ENCODE peak calls at places on chromosomes 11 and 22, in nine cellular contexts. One of them, this sample, is unnamed.
A peak's percentile ranks its signal among the peaks of the same experiment; 100 is the strongest.

GRCh38 chr11:842370-843002 is at the start of the genes POLR2L and TSPAN4:
- DNase-seq in stimulated activated CD8-positive, alpha-beta memory T cell treated with anti-CD3 and anti-CD28 coated beads, Interleukin-15, amount 100 ng/mL, for 4 hours: peak; percentile 73
- DNase-seq in HEK293T: peak; percentile 85
- DNase-seq in Caco-2: peak; percentile 94
- DNase-seq in activated T-helper 9 cell treated with anti-CD3 and anti-CD28 coated beads, Interleukin-2, amount 50 U/mL, for 16 hours: peak; percentile 82
- DNase-seq in amniotic stem cell: peak; percentile 86
- DNase-seq in foreskin keratinocyte: no peak
- DNase-seq in astrocyte of the hippocampus: peak; percentile 96
- DNase-seq in AG09319: peak; percentile 74
- DNase-seq in this sample: peak; percentile 78

GRCh38 chr11:117072517-117073218 is 25.6 kb downstream of the SIK3 start:
- DNase-seq in stimulated activated CD8-positive, alpha-beta memory T cell treated with anti-CD3 and anti-CD28 coated beads, Interleukin-15, amount 100 ng/mL, for 4 hours: no peak
- DNase-seq in HEK293T: no peak
- DNase-seq in Caco-2: peak; percentile 78
- DNase-seq in activated T-helper 9 cell treated with anti-CD3 and anti-CD28 coated beads, Interleukin-2, amount 50 U/mL, for 16 hours: no peak
- DNase-seq in amniotic stem cell: peak; percentile 63
- DNase-seq in foreskin keratinocyte: peak; percentile 85
- DNase-seq in astrocyte of the hippocampus: peak; percentile 91
- DNase-seq in AG09319: peak; percentile 68
- DNase-seq in this sample: peak; percentile 93

GRCh38 chr11:72573380-72573949 is 100.8 kb downstream of the PDE2A start:
- DNase-seq in stimulated activated CD8-positive, alpha-beta memory T cell treated with anti-CD3 and anti-CD28 coated beads, Interleukin-15, amount 100 ng/mL, for 4 hours: no peak
- DNase-seq in HEK293T: peak; percentile 82
- DNase-seq in Caco-2: peak; percentile 82
- DNase-seq in activated T-helper 9 cell treated with anti-CD3 and anti-CD28 coated beads, Interleukin-2, amount 50 U/mL, for 16 hours: no peak
- DNase-seq in amniotic stem cell: no peak
- DNase-seq in foreskin keratinocyte: no peak
- DNase-seq in astrocyte of the hippocampus: peak; percentile 58
- DNase-seq in AG09319: no peak
- DNase-seq in this sample: peak; percentile 9

GRCh38 chr11:123235687-123236261 is 40.7 kb upstream of the CLMP start:
- DNase-seq in stimulated activated CD8-positive, alpha-beta memory T cell treated with anti-CD3 and anti-CD28 coated beads, Interleukin-15, amount 100 ng/mL, for 4 hours: no peak
- DNase-seq in HEK293T: no peak
- DNase-seq in Caco-2: no peak
- DNase-seq in activated T-helper 9 cell treated with anti-CD3 and anti-CD28 coated beads, Interleukin-2, amount 50 U/mL, for 16 hours: no peak
- DNase-seq in amniotic stem cell: no peak
- DNase-seq in foreskin keratinocyte: no peak
- DNase-seq in astrocyte of the hippocampus: no peak
- DNase-seq in AG09319: no peak
- DNase-seq in this sample: no peak

GRCh38 chr11:68974421-68975194 is 6.2 kb downstream of the MRGPRD start:
- DNase-seq in stimulated activated CD8-positive, alpha-beta memory T cell treated with anti-CD3 and anti-CD28 coated beads, Interleukin-15, amount 100 ng/mL, for 4 hours: no peak
- DNase-seq in HEK293T: peak; percentile 69
- DNase-seq in Caco-2: peak; percentile 66
- DNase-seq in activated T-helper 9 cell treated with anti-CD3 and anti-CD28 coated beads, Interleukin-2, amount 50 U/mL, for 16 hours: no peak
- DNase-seq in amniotic stem cell: no peak
- DNase-seq in foreskin keratinocyte: no peak
- DNase-seq in astrocyte of the hippocampus: no peak
- DNase-seq in AG09319: no peak
- DNase-seq in this sample: no peak

GRCh38 chr22:37167176-37167980 is 17.7 kb upstream of the IL2RB start:
- DNase-seq in stimulated activated CD8-positive, alpha-beta memory T cell treated with anti-CD3 and anti-CD28 coated beads, Interleukin-15, amount 100 ng/mL, for 4 hours: no peak
- DNase-seq in HEK293T: no peak
- DNase-seq in Caco-2: no peak
- DNase-seq in activated T-helper 9 cell treated with anti-CD3 and anti-CD28 coated beads, Interleukin-2, amount 50 U/mL, for 16 hours: no peak
- DNase-seq in amniotic stem cell: no peak
- DNase-seq in foreskin keratinocyte: no peak
- DNase-seq in astrocyte of the hippocampus: no peak
- DNase-seq in AG09319: no peak
- DNase-seq in this sample: no peak

GRCh38 chr11:113681711-113682410 is 24.2 kb downstream of the TMPRSS5 start:
- DNase-seq in stimulated activated CD8-positive, alpha-beta memory T cell treated with anti-CD3 and anti-CD28 coated beads, Interleukin-15, amount 100 ng/mL, for 4 hours: no peak
- DNase-seq in HEK293T: peak; percentile 56
- DNase-seq in Caco-2: no peak
- DNase-seq in activated T-helper 9 cell treated with anti-CD3 and anti-CD28 coated beads, Interleukin-2, amount 50 U/mL, for 16 hours: no peak
- DNase-seq in amniotic stem cell: no peak
- DNase-seq in foreskin keratinocyte: no peak
- DNase-seq in astrocyte of the hippocampus: peak; percentile 57
- DNase-seq in AG09319: no peak
- DNase-seq in this sample: no peak

GRCh38 chr22:26846645-26847044 is 189.3 kb downstream of the MIAT start:
- DNase-seq in stimulated activated CD8-positive, alpha-beta memory T cell treated with anti-CD3 and anti-CD28 coated beads, Interleukin-15, amount 100 ng/mL, for 4 hours: no peak
- DNase-seq in HEK293T: no peak
- DNase-seq in Caco-2: no peak
- DNase-seq in activated T-helper 9 cell treated with anti-CD3 and anti-CD28 coated beads, Interleukin-2, amount 50 U/mL, for 16 hours: no peak
- DNase-seq in amniotic stem cell: no peak
- DNase-seq in foreskin keratinocyte: no peak
- DNase-seq in astrocyte of the hippocampus: peak; percentile 55
- DNase-seq in AG09319: no peak
- DNase-seq in this sample: no peak

GRCh38 chr11:122920579-122920978 is 38.0 kb downstream of the JHY start:
- DNase-seq in stimulated activated CD8-positive, alpha-beta memory T cell treated with anti-CD3 and anti-CD28 coated beads, Interleukin-15, amount 100 ng/mL, for 4 hours: no peak
- DNase-seq in HEK293T: no peak
- DNase-seq in Caco-2: no peak
- DNase-seq in activated T-helper 9 cell treated with anti-CD3 and anti-CD28 coated beads, Interleukin-2, amount 50 U/mL, for 16 hours: no peak
- DNase-seq in amniotic stem cell: no peak
- DNase-seq in foreskin keratinocyte: no peak
- DNase-seq in astrocyte of the hippocampus: peak; percentile 31
- DNase-seq in AG09319: no peak
- DNase-seq in this sample: no peak

GRCh38 chr11:126357969-126358762 is 2.7 kb downstream of the ST3GAL4 start:
- DNase-seq in stimulated activated CD8-positive, alpha-beta memory T cell treated with anti-CD3 and anti-CD28 coated beads, Interleukin-15, amount 100 ng/mL, for 4 hours: no peak
- DNase-seq in HEK293T: no peak
- DNase-seq in Caco-2: no peak
- DNase-seq in activated T-helper 9 cell treated with anti-CD3 and anti-CD28 coated beads, Interleukin-2, amount 50 U/mL, for 16 hours: no peak
- DNase-seq in amniotic stem cell: no peak
- DNase-seq in foreskin keratinocyte: no peak
- DNase-seq in astrocyte of the hippocampus: no peak
- DNase-seq in AG09319: no peak
- DNase-seq in this sample: peak; percentile 28

GRCh38 chr22:36323182-36323854 is 64.4 kb downstream of the MYH9 start:
- DNase-seq in stimulated activated CD8-positive, alpha-beta memory T cell treated with anti-CD3 and anti-CD28 coated beads, Interleukin-15, amount 100 ng/mL, for 4 hours: no peak
- DNase-seq in HEK293T: no peak
- DNase-seq in Caco-2: no peak
- DNase-seq in activated T-helper 9 cell treated with anti-CD3 and anti-CD28 coated beads, Interleukin-2, amount 50 U/mL, for 16 hours: no peak
- DNase-seq in amniotic stem cell: no peak
- DNase-seq in foreskin keratinocyte: no peak
- DNase-seq in astrocyte of the hippocampus: peak; percentile 86
- DNase-seq in AG09319: no peak
- DNase-seq in this sample: no peak

GRCh38 chr22:48061726-48062125 is 1299.3 kb downstream of the TBC1D22A start:
- DNase-seq in stimulated activated CD8-positive, alpha-beta memory T cell treated with anti-CD3 and anti-CD28 coated beads, Interleukin-15, amount 100 ng/mL, for 4 hours: no peak
- DNase-seq in HEK293T: no peak
- DNase-seq in Caco-2: no peak
- DNase-seq in activated T-helper 9 cell treated with anti-CD3 and anti-CD28 coated beads, Interleukin-2, amount 50 U/mL, for 16 hours: no peak
- DNase-seq in amniotic stem cell: no peak
- DNase-seq in foreskin keratinocyte: no peak
- DNase-seq in astrocyte of the hippocampus: no peak
- DNase-seq in AG09319: no peak
- DNase-seq in this sample: no peak

GRCh38 chr11:2776351-2777061 is 76.7 kb upstream of the KCNQ1OT1 start:
- DNase-seq in stimulated activated CD8-positive, alpha-beta memory T cell treated with anti-CD3 and anti-CD28 coated beads, Interleukin-15, amount 100 ng/mL, for 4 hours: no peak
- DNase-seq in HEK293T: no peak
- DNase-seq in Caco-2: no peak
- DNase-seq in activated T-helper 9 cell treated with anti-CD3 and anti-CD28 coated beads, Interleukin-2, amount 50 U/mL, for 16 hours: no peak
- DNase-seq in amniotic stem cell: no peak
- DNase-seq in foreskin keratinocyte: no peak
- DNase-seq in astrocyte of the hippocampus: no peak
- DNase-seq in AG09319: no peak
- DNase-seq in this sample: no peak